ENCODE peak calls at places on chromosomes 5 and 9, in eight cellular contexts. T, D, M, R, H, S, C and Y are unnamed samples. For H3K27me3 and H3K4me1, the result is how much of the 10 kb centered on the place peaks cover.

GRCh38 chr9:87109182-87109581 is 161.9 kb upstream of the GAS1 start:
- DNase-seq in M (no peak), D (peak), H (no peak), R (no peak), S (no peak), C (no peak), T (no peak), Y (no peak)

GRCh38 chr5:109987355-109987754 is 297.6 kb downstream of the MAN2A1 start:
- DNase-seq in T (no peak), M (no peak), H (no peak), C (no peak), D (no peak), S (no peak), R (no peak), Y (no peak)

GRCh38 chr5:55530669-55531068 is 4.1 kb downstream of the PLPP1 start:
- DNase-seq in M (no peak), D (no peak), T (no peak), C (no peak), H (no peak), R (no peak), S (peak), Y (no peak)

GRCh38 chr9:120434532-120434931 is 145.4 kb downstream of the CDK5RAP2 start:
- DNase-seq in T (no peak), M (no peak), S (no peak), C (no peak), D (peak), H (no peak), R (peak), Y (no peak)

GRCh38 chr5:111775224-111775623 is 18.2 kb upstream of the NREP start:
- DNase-seq in H (no peak), D (no peak), S (no peak), C (no peak), M (no peak), R (no peak), T (no peak), Y (no peak)

GRCh38 chr5:59092758-59093157 is 509.9 kb downstream of the RAB3C start:
- DNase-seq in T (no peak), M (no peak), R (no peak), C (no peak), H (no peak), S (no peak), D (no peak), Y (no peak)

GRCh38 chr5:92922231-92922967 is 658.6 kb downstream of the NR2F1-AS1 start:
- DNase-seq in R (no peak), M (peak), T (no peak), C (no peak), H (no peak), D (no peak), S (no peak), Y (no peak)

GRCh38 chr5:21452429-21452828 is 1400.7 kb downstream of the CDH12 start:
- DNase-seq in H (no peak), M (peak), R (no peak), C (no peak), T (no peak), S (no peak), D (no peak), Y (no peak)

GRCh38 chr5:64690104-64690416 is 243 bp upstream of the SHISAL2B start:
- DNase-seq in S (no peak), D (no peak), M (no peak), C (no peak), H (no peak), R (no peak), T (no peak), Y (no peak)
- H3K27me3 ChIP-seq in S (under half), D (under half), M (under half), C (half or more), H (under half), R (under half), T (half or more), Y (under half)

GRCh38 chr5:181246276-181247050 is 2.8 kb upstream of the RACK1 start:
- DNase-seq in M (peak), C (peak), S (peak), R (peak), T (peak), H (peak), D (peak), Y (peak)

GRCh38 chr5:181245427-181246275 is 1.9 kb upstream of the RACK1 start:
- DNase-seq in M (no peak), C (no peak), S (no peak), H (peak), T (peak), D (no peak), R (no peak), Y (peak)

GRCh38 chr5:181243020-181243520 is 636 bp downstream of the RACK1 start:
- DNase-seq in S (no peak), M (no peak), R (no peak), T (no peak), C (no peak), H (no peak), D (no peak), Y (no peak)

GRCh38 chr5:181243521-181244307 is at the start of gene RACK1:
- DNase-seq in S (peak), H (peak), R (peak), T (peak), M (peak), D (peak), C (peak), Y (peak)

DNA sequence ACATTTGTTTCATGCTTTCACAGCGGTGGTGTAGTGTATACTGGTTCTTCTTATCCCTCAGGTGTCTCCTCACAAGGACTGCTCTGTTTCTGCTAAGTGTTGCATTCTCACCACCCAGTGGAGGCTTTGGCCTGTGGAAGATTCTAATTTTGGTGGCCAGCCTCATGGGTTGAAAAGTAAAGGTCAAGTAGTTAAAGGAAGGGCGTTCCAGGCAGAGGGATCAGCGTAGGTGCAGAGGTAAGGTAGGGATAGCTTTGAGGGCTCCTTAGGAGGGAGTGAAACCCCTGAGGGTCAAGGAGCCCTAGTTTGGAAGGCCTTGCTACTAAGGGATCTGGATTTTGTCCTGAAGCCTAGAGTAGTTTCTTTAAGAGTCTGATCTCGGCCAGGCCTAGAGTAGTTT is 4.6 kb upstream of the RACK1 start:
- DNase-seq in R (no peak), S (no peak), T (no peak), C (no peak), M (no peak), D (no peak), H (no peak), Y (no peak)
- H3K4me1 ChIP-seq in R (under half), S (half or more), T (under half), C (half or more), M (under half), D (half or more), H (under half), Y (under half)

DNA sequence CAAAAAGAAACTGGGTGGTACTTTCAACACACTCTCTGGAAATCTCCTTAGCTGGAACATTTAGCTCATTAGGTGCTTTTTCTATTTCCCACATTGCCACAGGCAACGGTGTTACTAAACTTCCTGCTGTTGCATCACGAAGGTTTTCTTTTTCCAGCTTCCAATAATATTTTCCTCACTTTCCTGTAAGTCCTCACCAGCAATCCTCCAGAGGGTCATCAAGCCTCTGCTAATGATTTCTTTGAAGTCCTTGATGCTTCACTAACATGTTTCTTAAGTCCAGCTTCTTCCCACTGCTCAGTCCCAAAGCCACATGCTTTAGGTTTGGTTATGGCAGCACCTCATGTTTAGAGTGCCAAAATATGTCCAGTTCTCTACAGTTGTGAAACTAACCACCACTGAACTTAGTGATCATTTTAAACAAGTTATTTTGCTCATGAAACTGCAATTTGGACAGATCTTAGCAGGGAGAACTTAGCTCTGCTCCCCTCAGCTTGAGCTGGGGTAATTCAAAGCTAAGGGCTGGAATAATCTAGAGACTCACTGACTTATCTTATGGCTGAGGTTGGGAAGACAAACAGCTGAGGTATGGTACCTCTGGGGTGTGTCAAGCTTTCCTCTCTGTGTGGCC is 39.9 kb upstream of the RETREG1 start:
- DNase-seq in R (no peak), D (peak), M (no peak), H (no peak), S (no peak), C (no peak), T (no peak), Y (no peak)
- TF ChIP-seq EP300 in R (no peak), D (peak), M (no peak), H (no peak), S (no peak), C (no peak), T (no peak), Y (no peak)

GRCh38 chr5:135455876-135456237 is 3.7 kb upstream of the TIFAB start:
- DNase-seq in D (no peak), C (no peak), H (no peak), R (no peak), M (no peak), T (no peak), S (no peak), Y (no peak)
- H3K27me3 ChIP-seq in D (under half), C (under half), H (under half), R (under half), M (under half), T (under half), S (half or more), Y (under half)

DNA sequence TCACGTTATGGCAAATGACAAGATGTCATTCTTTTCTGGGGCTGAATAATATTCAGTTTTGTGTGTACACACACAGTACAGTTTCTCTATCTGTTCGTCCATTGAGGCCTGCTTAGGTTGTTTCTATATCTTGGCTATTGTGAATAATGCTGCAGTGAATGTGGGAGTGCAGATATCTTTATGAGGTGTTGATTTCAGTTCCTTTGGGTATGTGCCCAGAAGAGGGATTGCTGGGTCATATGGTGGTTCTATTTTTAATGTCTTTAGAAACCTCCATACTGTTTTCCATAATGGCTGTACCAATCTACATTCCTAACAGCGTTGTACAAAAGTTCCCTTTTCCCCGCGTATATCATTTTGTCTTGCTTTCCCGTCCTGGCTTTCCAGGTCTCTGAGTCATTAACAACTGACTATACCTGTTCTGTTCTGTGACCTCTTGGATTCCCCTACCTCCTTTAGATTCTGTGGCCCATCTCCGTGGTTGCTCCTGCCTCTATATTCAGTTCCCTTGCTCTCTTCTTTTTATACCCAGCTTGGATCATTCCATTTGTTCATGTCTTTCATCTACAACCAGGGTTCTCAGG is 6.8 kb downstream of the SNX30 start:
- DNase-seq in M (no peak), T (no peak), H (no peak), C (no peak), R (no peak), D (no peak), S (no peak), Y (no peak)
- H3K4me1 ChIP-seq in M (under half), T (under half), H (under half), C (under half), R (under half), D (under half), S (under half), Y (under half)

GRCh38 chr5:137733011-137733410 is 2.9 kb downstream of the KLHL3 start:
- DNase-seq in R (no peak), C (no peak), M (no peak), S (no peak), D (no peak), H (no peak), T (no peak), Y (no peak)

GRCh38 chr5:137737349-137738256 is 1.7 kb upstream of the KLHL3 start:
- DNase-seq in S (no peak), M (no peak), R (no peak), D (peak), C (peak), H (no peak), T (no peak), Y (peak)

GRCh38 chr5:137733922-137734695 is 1.8 kb downstream of the KLHL3 start:
- DNase-seq in C (no peak), S (no peak), D (no peak), H (no peak), R (no peak), T (no peak), M (no peak), Y (no peak)

GRCh38 chr5:137734962-137735530 is 843 bp downstream of the KLHL3 start:
- DNase-seq in T (peak), S (no peak), C (peak), R (peak), H (no peak), D (peak), M (no peak), Y (peak)

DNA sequence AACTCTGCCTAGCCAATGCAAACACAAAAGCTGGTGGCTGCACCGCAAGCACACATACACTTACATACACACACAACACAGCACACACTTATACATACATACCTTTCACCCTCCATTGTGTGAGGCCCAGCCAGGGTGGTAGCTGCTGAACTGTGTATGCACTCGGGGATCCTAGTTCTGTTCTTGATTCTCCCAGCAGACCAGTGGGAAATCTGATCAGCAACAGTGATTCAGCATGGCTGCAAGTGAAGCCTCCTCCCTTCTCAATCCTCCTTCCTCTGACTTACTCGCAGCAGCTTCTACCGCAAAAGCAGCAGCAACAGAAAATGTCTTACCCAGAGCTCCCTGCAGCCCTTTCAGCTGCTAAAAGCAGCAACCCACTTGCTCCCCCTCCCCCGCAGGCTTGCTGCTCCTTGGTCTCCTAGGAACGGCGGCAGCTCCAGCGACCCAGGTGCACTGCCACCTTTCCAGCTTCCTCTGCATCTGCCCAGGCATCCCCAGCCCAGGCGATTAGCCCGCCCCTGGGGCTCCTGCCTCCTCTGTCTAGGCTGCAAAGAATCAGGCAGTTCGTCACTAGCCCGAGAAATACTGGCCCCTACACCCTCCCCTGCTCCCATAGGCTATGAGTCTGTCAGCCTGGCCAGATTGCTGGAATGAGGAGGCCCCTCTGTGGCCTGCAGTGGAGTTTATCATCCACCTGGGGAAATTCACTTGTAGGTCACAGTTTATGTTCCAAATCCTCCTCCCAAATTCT is at the start of gene KLHL3:
- DNase-seq in C (peak), S (no peak), R (peak), H (peak), T (peak), D (no peak), M (peak), Y (peak)
- TF ChIP-seq EP300 in C (no peak), S (no peak), R (no peak), H (no peak), T (no peak), D (no peak), M (no peak), Y (no peak)